ENCODE peak calls at places on chromosomes 13 and 19, in four cellular contexts. B, P, J and F are unnamed samples.

GRCh38 chr13:33146843-33147611 is 130.8 kb downstream of the KL start:
- DNase-seq in J (no peak), B (no peak), P (no peak), F (no peak)

GRCh38 chr13:60671386-60671785 is 274.4 kb downstream of the TDRD3 start:
- DNase-seq in P (no peak), B (no peak), J (no peak), F (no peak)

GRCh38 chr13:112013665-112014064 is 53.3 kb upstream of the SOX1 start:
- DNase-seq in P (no peak), J (no peak), B (no peak), F (no peak)

GRCh38 chr19:7605490-7606222 is 10.0 kb downstream of the CAMSAP3 start:
- DNase-seq in B (no peak), J (no peak), P (no peak), F (no peak)

GRCh38 chr13:36912369-36912768 is 7.7 kb downstream of the SMAD9 start:
- DNase-seq in B (no peak), P (no peak), J (no peak), F (no peak)

GRCh38 chr13:80276371-80277289 is 64.3 kb downstream of the SPRY2 start:
- DNase-seq in B (no peak), J (peak; percentile 15), P (no peak), F (no peak)

GRCh38 chr13:112346173-112346898 is 29.8 kb upstream of the SPACA7 start:
- DNase-seq in P (no peak), B (no peak), J (no peak), F (no peak)

GRCh38 chr13:33318037-33318436 is 32.5 kb upstream of the STARD13 start:
- DNase-seq in B (no peak), J (no peak), P (no peak), F (no peak)

GRCh38 chr19:40907968-40908735 is 26.1 kb upstream of the CYP2A7 start:
- DNase-seq in B (no peak), P (peak; percentile 50), J (no peak), F (no peak)

GRCh38 chr13:111112196-111112595 is 2.9 kb upstream of the ARHGEF7 start:
- DNase-seq in B (no peak), J (no peak), P (no peak), F (no peak)

GRCh38 chr13:74889321-74889720 is 592.6 kb downstream of the TBC1D4 start:
- DNase-seq in J (no peak), B (peak; percentile 11), P (no peak), F (no peak)

GRCh38 chr13:59360108-59360507 is 803.6 kb downstream of the DIAPH3 start:
- DNase-seq in B (no peak), J (no peak), P (no peak), F (no peak)

GRCh38 chr13:66853559-66853958 is 376.6 kb downstream of the PCDH9 start:
- DNase-seq in P (no peak), J (no peak), B (no peak), F (no peak)

GRCh38 chr13:50119593-50119992 is 104.3 kb downstream of the KCNRG start:
- DNase-seq in P (no peak), B (no peak), J (no peak), F (no peak)

GRCh38 chr19:18478545-18479311 is 40.8 kb upstream of the ISYNA1 start:
- DNase-seq in P (peak; percentile 45), J (peak; percentile 87), B (no peak), F (peak; percentile 87)

GRCh38 chr13:113216165-113217056 is 7.0 kb downstream of the CUL4A start:
- DNase-seq in P (peak; percentile 58), J (no peak), B (peak; percentile 66), F (peak; percentile 78)

GRCh38 chr19:6236310-6237291 is 43.2 kb downstream of the MLLT1 start:
- DNase-seq in P (peak; percentile 92), J (peak; percentile 63), B (peak; percentile 96), F (no peak)

GRCh38 chr13:87130401-87130800 is 540.8 kb upstream of the SLITRK5 start:
- DNase-seq in B (no peak), J (no peak), P (no peak), F (no peak)

GRCh38 chr13:40031031-40031430 is 375.6 kb downstream of the COG6 start:
- DNase-seq in B (no peak), J (no peak), P (no peak), F (no peak)

GRCh38 chr19:17420267-17420924 is 549 bp downstream of the MVB12A start:
- DNase-seq in P (peak; percentile 31), B (no peak), J (peak; percentile 25), F (peak; percentile 34)

GRCh38 chr19:47375694-47376588 is 26.8 kb downstream of the DHX34 start:
- DNase-seq in B (no peak), P (no peak), J (no peak), F (no peak)

GRCh38 chr19:45766919-45767346 is 2.1 kb downstream of the SIX5 start:
- DNase-seq in B (no peak), P (no peak), J (peak; percentile 25), F (no peak)

GRCh38 chr19:45767410-45767880 is 1.6 kb downstream of the SIX5 start:
- DNase-seq in J (peak; percentile 67), B (peak; percentile 83), P (peak; percentile 83), F (peak; percentile 84)

GRCh38 chr19:45769054-45769782 is at the start of gene SIX5:
- DNase-seq in J (peak; percentile 97), B (peak; percentile 97), P (peak; percentile 99), F (peak; percentile 96)

GRCh38 chr19:45768644-45769053 is 403 bp downstream of the SIX5 start:
- DNase-seq in P (peak; percentile 64), J (peak; percentile 52), B (no peak), F (no peak)

GRCh38 chr19:45767881-45768643 is 990 bp downstream of the SIX5 start:
- DNase-seq in P (peak; percentile 80), B (peak; percentile 73), J (peak; percentile 45), F (peak; percentile 62)
- TF ChIP-seq POLR2A in P (peak; percentile 74), B (peak; percentile 28), J (no peak), F (no peak)

GRCh38 chr19:35510626-35510964 is 2.9 kb downstream of the DMKN start:
- DNase-seq in B (no peak), P (no peak), J (no peak), F (no peak)
- H3K4me3 ChIP-seq in B (no peak overlapping the region), P (no peak overlapping the region), J (no peak overlapping the region), F (no peak overlapping the region)

GRCh38 chr19:53662209-53662608 is 30.4 kb downstream of the DPRX start:
- DNase-seq in B (no peak), P (no peak), J (no peak), F (no peak)

GRCh38 chr19:53657330-53657729 is 25.5 kb downstream of the DPRX start:
- DNase-seq in P (no peak), B (no peak), J (no peak), F (no peak)

GRCh38 chr19:53657778-53658177 is 26.0 kb downstream of the DPRX start:
- DNase-seq in J (no peak), B (no peak), P (no peak), F (no peak)

GRCh38 chr19:53660584-53660983 is 28.8 kb downstream of the DPRX start:
- DNase-seq in B (no peak), J (no peak), P (no peak), F (no peak)

DNA sequence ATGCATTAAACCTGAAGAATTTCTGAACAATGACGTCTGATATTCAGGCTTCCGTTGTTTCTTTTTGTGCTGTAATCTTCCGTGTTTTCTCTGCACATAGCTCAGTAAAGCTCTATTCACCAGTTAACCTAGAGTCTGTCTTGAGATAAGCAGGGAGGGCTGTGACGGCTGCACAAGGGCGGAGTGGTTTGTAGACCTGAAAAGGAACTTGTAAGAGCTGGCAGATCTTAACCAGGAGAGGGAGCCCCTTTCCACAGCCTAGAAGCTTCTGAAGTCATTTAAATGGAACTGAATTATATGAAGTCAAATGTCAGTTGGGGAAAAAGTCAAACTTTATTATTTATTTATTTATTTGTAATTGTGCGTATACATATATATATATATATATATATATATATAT is 27.5 kb downstream of the DPRX start:
- DNase-seq in J (peak; percentile 16), B (peak; percentile 45), P (no peak), F (no peak)
- TF ChIP-seq CTCF in J (no peak), B (peak; percentile 17), P (no peak), F (no peak)

GRCh38 chr13:45481688-45482087 is 16.9 kb downstream of the COG3 start:
- DNase-seq in J (no peak), P (no peak), B (no peak), F (no peak)

GRCh38 chr13:45474584-45475454 is 10.1 kb downstream of the COG3 start:
- DNase-seq in J (no peak), B (no peak), P (no peak), F (no peak)

GRCh38 chr13:45482571-45483173 is 17.9 kb downstream of the COG3 start:
- DNase-seq in J (no peak), P (no peak), B (no peak), F (no peak)

DNA sequence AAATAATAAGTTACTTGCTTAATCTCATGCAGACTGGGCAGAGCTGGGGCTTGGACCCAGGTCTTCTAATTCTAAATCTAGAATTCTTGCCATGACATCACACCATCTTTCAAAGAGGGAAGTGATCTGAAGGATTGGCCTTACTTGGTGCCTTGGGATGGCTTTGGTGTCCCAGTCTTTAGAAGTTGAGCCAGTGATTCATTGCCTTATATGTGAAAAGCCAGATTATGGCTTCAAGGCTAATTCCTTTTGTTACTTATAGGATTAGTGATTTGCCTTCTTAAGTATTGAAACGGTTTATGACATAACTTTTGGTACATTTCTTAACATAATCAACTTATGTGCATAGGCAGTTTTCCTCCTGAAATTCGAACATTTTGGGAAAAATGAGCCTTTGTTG is 14.9 kb downstream of the COG3 start:
- DNase-seq in B (no peak), J (no peak), P (no peak), F (no peak)
- TF ChIP-seq POLR2A in B (no peak), J (no peak), P (no peak), F (no peak)

DNA sequence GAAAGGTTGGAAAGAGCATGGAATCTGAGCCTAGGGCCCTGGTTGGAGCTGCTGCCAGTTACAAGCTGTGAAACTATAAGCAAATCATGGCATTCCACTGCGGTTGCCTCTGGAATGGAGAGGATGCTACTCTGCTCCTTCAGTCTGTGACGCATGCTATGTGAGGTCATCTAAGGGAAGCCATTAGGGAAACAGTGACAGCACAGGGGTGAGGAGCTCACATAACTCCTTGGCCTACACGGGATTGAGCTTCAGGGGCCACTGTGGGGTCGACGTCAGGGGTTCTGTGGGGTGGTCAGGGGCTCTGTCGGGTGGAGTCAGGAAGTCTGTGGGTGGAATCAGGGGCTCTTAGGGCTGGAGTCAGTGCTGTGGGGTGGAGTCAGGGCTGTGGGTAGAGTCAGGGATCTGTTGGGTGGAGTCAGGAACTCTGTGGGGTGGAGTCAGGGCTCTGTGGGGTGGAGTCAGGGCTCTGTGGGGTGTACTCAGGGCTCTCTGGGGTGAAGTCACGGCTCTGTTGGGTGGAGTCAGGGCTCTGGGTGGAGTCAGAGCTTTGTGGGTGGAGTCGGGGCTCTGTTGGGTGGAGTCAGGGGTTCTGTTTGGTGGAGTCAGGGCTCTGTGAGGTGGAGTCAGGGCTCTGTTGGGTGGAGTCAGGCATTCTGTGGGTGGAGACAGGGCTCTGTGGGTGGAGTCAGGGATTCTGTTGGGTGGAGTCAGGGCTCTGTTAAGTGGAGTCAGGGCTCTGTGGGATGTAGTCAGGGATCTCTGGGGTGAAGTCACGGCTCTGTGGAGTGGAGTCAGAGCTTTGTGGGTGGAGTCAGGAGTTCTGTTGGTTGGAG is 35.8 kb upstream of the MEDAG start:
- DNase-seq in J (peak; percentile 89), B (no peak), P (peak; percentile 34), F (peak; percentile 88)
- H3K4me3 ChIP-seq in J (no peak overlapping the region), B (no peak overlapping the region), P (no peak overlapping the region), F (no peak overlapping the region)